ENCODE peak calls at places on chromosomes 7 and 10, in seven cellular contexts. T is adrenal gland, L is body of pancreas, I is neural progenitor cell, S is sigmoid colon, C is uterus, Y is mammary epithelial cell. O is an unnamed sample.

GRCh38 chr10:102493771-102494170 is 8.7 kb downstream of the ACTR1A start:
- DNase-seq in T (no peak), S (no peak), C (no peak), L (no peak), I (no peak), Y (no peak), O (peak)

GRCh38 chr10:132458595-132459251 is 61.7 kb downstream of the PWWP2B start:
- DNase-seq in I (peak), T (peak), L (peak), C (peak), S (no peak), Y (no peak), O (no peak)

GRCh38 chr10:51257511-51258248 is 183.4 kb downstream of the PRKG1 start:
- DNase-seq in Y (no peak), S (no peak), L (no peak), C (no peak), I (peak), T (no peak), O (no peak)

GRCh38 chr10:47173929-47174442 is 126.0 kb upstream of the GDF10 start:
- DNase-seq in Y (no peak), L (no peak), I (no peak), T (no peak), S (no peak), C (no peak), O (no peak)

GRCh38 chr7:20697351-20697750 is 81.9 kb downstream of the ABCB5 start:
- DNase-seq in T (no peak), I (no peak), C (no peak), Y (no peak), S (no peak), L (no peak), O (no peak)

GRCh38 chr10:114520453-114520852 is 116.2 kb upstream of the AFAP1L2 start:
- DNase-seq in L (peak), Y (peak), T (peak), S (no peak), I (no peak), C (no peak), O (peak)

GRCh38 chr7:138359891-138360582 is 100.0 kb upstream of the TRIM24 start:
- DNase-seq in I (no peak), L (no peak), Y (no peak), T (no peak), S (no peak), C (no peak), O (no peak)

GRCh38 chr7:75536940-75537538 is 44.9 kb downstream of the SPDYE5 start:
- DNase-seq in C (no peak), L (no peak), T (no peak), I (no peak), S (peak), Y (no peak), O (no peak)

GRCh38 chr7:29636009-29636351 is 72.3 kb downstream of the PRR15 start:
- DNase-seq in I (no peak), L (no peak), S (no peak), C (no peak), Y (no peak), T (no peak), O (no peak)

GRCh38 chr7:121045090-121045489 is 56.6 kb downstream of the CPED1 start:
- DNase-seq in Y (no peak), L (no peak), I (no peak), C (no peak), S (no peak), T (no peak), O (no peak)
- H3K27ac ChIP-seq in Y (no peak), L (no peak), I (no peak), C (no peak), S (no peak), T (no peak), O (no peak)

DNA sequence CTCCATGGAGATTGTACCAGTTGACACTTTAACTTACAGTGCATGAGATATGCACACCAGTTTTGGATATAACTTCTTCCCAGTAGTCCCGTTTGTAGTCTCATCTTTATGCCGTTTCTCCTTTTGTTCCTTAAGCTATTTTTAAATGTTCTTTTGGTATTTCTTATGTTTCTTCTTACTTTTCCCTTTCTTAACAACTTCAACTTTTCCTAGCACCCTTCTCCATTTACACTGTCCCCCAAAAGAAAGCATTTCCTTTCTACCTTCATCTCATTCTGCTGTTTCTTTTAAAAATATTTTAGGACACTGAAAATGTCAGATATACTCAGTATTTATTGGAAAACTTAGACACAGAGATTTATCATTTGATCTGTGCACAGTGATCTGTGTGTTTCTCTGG is 1.5 kb downstream of the PSMC2 start:
- DNase-seq in Y (no peak), S (no peak), T (no peak), I (no peak), L (no peak), C (no peak), O (no peak)
- H3K27ac ChIP-seq in Y (no peak), S (no peak), T (no peak), I (no peak), L (no peak), C (no peak), O (no peak)

GRCh38 chr7:100007887-100008286 is 7.5 kb upstream of the ZKSCAN1 start:
- DNase-seq in L (no peak), C (no peak), S (no peak), T (no peak), I (peak), Y (no peak), O (no peak)
- H3K27ac ChIP-seq in L (no peak), C (no peak), S (no peak), T (no peak), I (no peak), Y (no peak), O (no peak)

DNA sequence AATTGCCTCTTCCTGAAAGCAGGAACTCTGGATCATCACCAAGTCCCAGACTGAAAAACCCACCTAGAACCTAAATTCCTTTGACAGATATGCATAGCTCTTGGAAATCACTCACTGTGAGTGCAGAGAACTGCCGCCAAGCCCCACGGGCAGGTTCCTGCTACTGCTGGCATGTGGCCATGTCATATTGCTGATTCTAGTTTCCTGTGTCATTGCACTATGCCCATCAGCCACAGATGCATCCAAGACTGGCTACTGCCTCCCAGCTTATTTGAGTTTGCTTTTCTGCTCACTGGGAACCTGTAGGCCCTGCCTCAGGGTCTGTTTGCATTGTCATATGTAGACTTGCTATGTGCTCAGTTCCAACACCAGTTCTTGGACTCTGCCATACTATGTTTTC is 786.0 kb downstream of the GRID1 start:
- DNase-seq in T (no peak), Y (no peak), C (no peak), I (no peak), L (no peak), S (no peak), O (no peak)
- H3K27ac ChIP-seq in T (no peak), Y (no peak), C (no peak), I (no peak), L (no peak), S (no peak), O (no peak)

GRCh38 chr10:101380353-101381017 is 26.5 kb downstream of the BTRC start:
- DNase-seq in L (no peak), C (no peak), S (no peak), Y (peak), I (no peak), T (no peak), O (peak)
- H3K27ac ChIP-seq in L (no peak), C (no peak), S (no peak), Y (peak), I (no peak), T (no peak), O (peak)

GRCh38 chr7:142792129-142792528 is 21.4 kb downstream of the PRSS2 start:
- DNase-seq in L (no peak), C (no peak), I (no peak), S (no peak), Y (no peak), T (no peak), O (no peak)

GRCh38 chr7:142790565-142790964 is 19.8 kb downstream of the PRSS2 start:
- DNase-seq in T (no peak), C (no peak), S (no peak), I (no peak), Y (no peak), L (no peak), O (no peak)

GRCh38 chr7:142792593-142792992 is 21.8 kb downstream of the PRSS2 start:
- DNase-seq in C (no peak), I (no peak), L (no peak), S (no peak), T (no peak), Y (no peak), O (no peak)

GRCh38 chr7:142790056-142790455 is 19.3 kb downstream of the PRSS2 start:
- DNase-seq in T (no peak), Y (no peak), L (no peak), I (no peak), C (no peak), S (no peak), O (no peak)

DNA sequence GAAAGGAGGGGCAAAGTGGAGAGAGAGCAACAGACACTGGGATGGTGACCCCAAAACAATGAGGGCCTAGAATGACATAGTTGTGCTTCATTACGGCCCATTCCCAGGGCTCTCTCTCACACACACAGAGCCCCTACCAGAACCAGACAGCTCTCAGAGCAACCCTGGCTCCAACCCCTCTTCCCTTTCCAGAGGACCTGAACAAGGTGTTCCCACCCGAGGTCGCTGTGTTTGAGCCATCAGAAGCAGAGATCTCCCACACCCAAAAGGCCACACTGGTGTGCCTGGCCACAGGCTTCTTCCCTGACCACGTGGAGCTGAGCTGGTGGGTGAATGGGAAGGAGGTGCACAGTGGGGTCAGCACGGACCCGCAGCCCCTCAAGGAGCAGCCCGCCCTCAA is 20.7 kb downstream of the PRSS2 start:
- DNase-seq in L (no peak), Y (no peak), I (no peak), C (no peak), S (no peak), T (no peak), O (no peak)
- H3K27ac ChIP-seq in L (no peak), Y (no peak), I (no peak), C (no peak), S (no peak), T (no peak), O (no peak)

O was measured in epithelial cell of prostate.